ENCODE peak calls at places on chromosomes 13 and 19, in eight cellular contexts. One of them, this sample, is unnamed.

GRCh38 chr19:51163257-51163656 is 21.2 kb downstream of the SIGLEC7 start:
- DNase-seq in iris pigment epithelial cell: no peak
- DNase-seq in fibroblast of lung: no peak
- DNase-seq in activated CD4-positive, alpha-beta T cell treated with anti-CD3 and anti-CD28 coated beads, Interleukin-2, amount 10 ng/mL, durations not matched to agents 7 days and 5 days: no peak
- DNase-seq in HT-29: no peak
- DNase-seq in RPMI7951: no peak
- DNase-seq in NCI-H524 treated with DMSO at 0.1 percent for 48 hours: no peak
- DNase-seq in stimulated activated naive B cell treated with anti-CD40 and anti-IgM and Interleukin-4, amounts not matched to agents 10 μg/mL and 1 μg/mL and 100 μg/mL, for 72 hours: no peak
- DNase-seq in this sample: no peak

GRCh38 chr19:45446295-45446694 is 21.5 kb upstream of the FOSB start:
- DNase-seq in stimulated activated naive B cell treated with anti-CD40 and anti-IgM and Interleukin-4, amounts not matched to agents 10 μg/mL and 1 μg/mL and 100 μg/mL, for 72 hours: no peak
- DNase-seq in NCI-H524 treated with DMSO at 0.1 percent for 48 hours: no peak
- DNase-seq in HT-29: peak
- DNase-seq in RPMI7951: peak
- DNase-seq in activated CD4-positive, alpha-beta T cell treated with anti-CD3 and anti-CD28 coated beads, Interleukin-2, amount 10 ng/mL, durations not matched to agents 7 days and 5 days: peak
- DNase-seq in fibroblast of lung: peak
- DNase-seq in iris pigment epithelial cell: no peak
- DNase-seq in this sample: peak

GRCh38 chr13:28316841-28317240 is 178.1 kb downstream of the FLT1 start:
- DNase-seq in stimulated activated naive B cell treated with anti-CD40 and anti-IgM and Interleukin-4, amounts not matched to agents 10 μg/mL and 1 μg/mL and 100 μg/mL, for 72 hours: peak
- DNase-seq in activated CD4-positive, alpha-beta T cell treated with anti-CD3 and anti-CD28 coated beads, Interleukin-2, amount 10 ng/mL, durations not matched to agents 7 days and 5 days: no peak
- DNase-seq in RPMI7951: no peak
- DNase-seq in iris pigment epithelial cell: no peak
- DNase-seq in fibroblast of lung: no peak
- DNase-seq in NCI-H524 treated with DMSO at 0.1 percent for 48 hours: no peak
- DNase-seq in HT-29: no peak
- DNase-seq in this sample: no peak

GRCh38 chr19:3932931-3933810 is at the start of gene NMRK2:
- DNase-seq in NCI-H524 treated with DMSO at 0.1 percent for 48 hours: no peak
- DNase-seq in RPMI7951: no peak
- DNase-seq in HT-29: no peak
- DNase-seq in fibroblast of lung: no peak
- DNase-seq in activated CD4-positive, alpha-beta T cell treated with anti-CD3 and anti-CD28 coated beads, Interleukin-2, amount 10 ng/mL, durations not matched to agents 7 days and 5 days: no peak
- DNase-seq in stimulated activated naive B cell treated with anti-CD40 and anti-IgM and Interleukin-4, amounts not matched to agents 10 μg/mL and 1 μg/mL and 100 μg/mL, for 72 hours: no peak
- DNase-seq in iris pigment epithelial cell: no peak
- DNase-seq in this sample: no peak

GRCh38 chr13:113004126-113004525 is 35.1 kb downstream of the MCF2L start:
- DNase-seq in RPMI7951: no peak
- DNase-seq in fibroblast of lung: no peak
- DNase-seq in HT-29: no peak
- DNase-seq in stimulated activated naive B cell treated with anti-CD40 and anti-IgM and Interleukin-4, amounts not matched to agents 10 μg/mL and 1 μg/mL and 100 μg/mL, for 72 hours: no peak
- DNase-seq in iris pigment epithelial cell: no peak
- DNase-seq in activated CD4-positive, alpha-beta T cell treated with anti-CD3 and anti-CD28 coated beads, Interleukin-2, amount 10 ng/mL, durations not matched to agents 7 days and 5 days: no peak
- DNase-seq in NCI-H524 treated with DMSO at 0.1 percent for 48 hours: no peak
- DNase-seq in this sample: no peak

GRCh38 chr19:13460045-13460444 is 46.2 kb downstream of the CACNA1A start:
- DNase-seq in RPMI7951: no peak
- DNase-seq in stimulated activated naive B cell treated with anti-CD40 and anti-IgM and Interleukin-4, amounts not matched to agents 10 μg/mL and 1 μg/mL and 100 μg/mL, for 72 hours: no peak
- DNase-seq in HT-29: no peak
- DNase-seq in fibroblast of lung: no peak
- DNase-seq in iris pigment epithelial cell: no peak
- DNase-seq in NCI-H524 treated with DMSO at 0.1 percent for 48 hours: no peak
- DNase-seq in activated CD4-positive, alpha-beta T cell treated with anti-CD3 and anti-CD28 coated beads, Interleukin-2, amount 10 ng/mL, durations not matched to agents 7 days and 5 days: no peak
- DNase-seq in this sample: no peak

GRCh38 chr13:97223711-97224461 is 1.8 kb downstream of the MBNL2 start:
- DNase-seq in HT-29: peak
- DNase-seq in NCI-H524 treated with DMSO at 0.1 percent for 48 hours: peak
- DNase-seq in fibroblast of lung: peak
- DNase-seq in RPMI7951: peak
- DNase-seq in stimulated activated naive B cell treated with anti-CD40 and anti-IgM and Interleukin-4, amounts not matched to agents 10 μg/mL and 1 μg/mL and 100 μg/mL, for 72 hours: peak
- DNase-seq in iris pigment epithelial cell: peak
- DNase-seq in activated CD4-positive, alpha-beta T cell treated with anti-CD3 and anti-CD28 coated beads, Interleukin-2, amount 10 ng/mL, durations not matched to agents 7 days and 5 days: no peak
- DNase-seq in this sample: peak

GRCh38 chr13:30618186-30618937 is 642 bp downstream of the USPL1 start:
- DNase-seq in RPMI7951: no peak
- DNase-seq in activated CD4-positive, alpha-beta T cell treated with anti-CD3 and anti-CD28 coated beads, Interleukin-2, amount 10 ng/mL, durations not matched to agents 7 days and 5 days: peak
- DNase-seq in HT-29: peak
- DNase-seq in stimulated activated naive B cell treated with anti-CD40 and anti-IgM and Interleukin-4, amounts not matched to agents 10 μg/mL and 1 μg/mL and 100 μg/mL, for 72 hours: peak
- DNase-seq in NCI-H524 treated with DMSO at 0.1 percent for 48 hours: peak
- DNase-seq in iris pigment epithelial cell: no peak
- DNase-seq in fibroblast of lung: no peak
- DNase-seq in this sample: peak

GRCh38 chr19:48558018-48558684 is 6.2 kb downstream of the SULT2B1 start:
- DNase-seq in iris pigment epithelial cell: peak
- DNase-seq in NCI-H524 treated with DMSO at 0.1 percent for 48 hours: no peak
- DNase-seq in HT-29: peak
- DNase-seq in stimulated activated naive B cell treated with anti-CD40 and anti-IgM and Interleukin-4, amounts not matched to agents 10 μg/mL and 1 μg/mL and 100 μg/mL, for 72 hours: no peak
- DNase-seq in activated CD4-positive, alpha-beta T cell treated with anti-CD3 and anti-CD28 coated beads, Interleukin-2, amount 10 ng/mL, durations not matched to agents 7 days and 5 days: no peak
- DNase-seq in fibroblast of lung: peak
- DNase-seq in RPMI7951: peak
- DNase-seq in this sample: peak

GRCh38 chr19:5143471-5144411 is 174.8 kb downstream of the KDM4B start:
- DNase-seq in iris pigment epithelial cell: no peak
- DNase-seq in RPMI7951: no peak
- DNase-seq in activated CD4-positive, alpha-beta T cell treated with anti-CD3 and anti-CD28 coated beads, Interleukin-2, amount 10 ng/mL, durations not matched to agents 7 days and 5 days: no peak
- DNase-seq in HT-29: no peak
- DNase-seq in NCI-H524 treated with DMSO at 0.1 percent for 48 hours: no peak
- DNase-seq in stimulated activated naive B cell treated with anti-CD40 and anti-IgM and Interleukin-4, amounts not matched to agents 10 μg/mL and 1 μg/mL and 100 μg/mL, for 72 hours: peak
- DNase-seq in fibroblast of lung: no peak
- DNase-seq in this sample: no peak

GRCh38 chr19:17406039-17406886 is 833 bp upstream of the BST2 start:
- DNase-seq in HT-29: no peak
- DNase-seq in NCI-H524 treated with DMSO at 0.1 percent for 48 hours: no peak
- DNase-seq in iris pigment epithelial cell: peak
- DNase-seq in stimulated activated naive B cell treated with anti-CD40 and anti-IgM and Interleukin-4, amounts not matched to agents 10 μg/mL and 1 μg/mL and 100 μg/mL, for 72 hours: no peak
- DNase-seq in RPMI7951: peak
- DNase-seq in activated CD4-positive, alpha-beta T cell treated with anti-CD3 and anti-CD28 coated beads, Interleukin-2, amount 10 ng/mL, durations not matched to agents 7 days and 5 days: peak
- DNase-seq in fibroblast of lung: no peak
- DNase-seq in this sample: peak

GRCh38 chr19:37227996-37228395 is 10.0 kb downstream of the ZNF383 start:
- DNase-seq in HT-29: peak
- DNase-seq in fibroblast of lung: no peak
- DNase-seq in stimulated activated naive B cell treated with anti-CD40 and anti-IgM and Interleukin-4, amounts not matched to agents 10 μg/mL and 1 μg/mL and 100 μg/mL, for 72 hours: no peak
- DNase-seq in RPMI7951: no peak
- DNase-seq in NCI-H524 treated with DMSO at 0.1 percent for 48 hours: no peak
- DNase-seq in iris pigment epithelial cell: no peak
- DNase-seq in activated CD4-positive, alpha-beta T cell treated with anti-CD3 and anti-CD28 coated beads, Interleukin-2, amount 10 ng/mL, durations not matched to agents 7 days and 5 days: peak
- DNase-seq in this sample: no peak

GRCh38 chr13:44013666-44014291 is 134.1 kb downstream of the LACC1 start:
- DNase-seq in RPMI7951: peak
- DNase-seq in HT-29: no peak
- DNase-seq in iris pigment epithelial cell: peak
- DNase-seq in fibroblast of lung: peak
- DNase-seq in activated CD4-positive, alpha-beta T cell treated with anti-CD3 and anti-CD28 coated beads, Interleukin-2, amount 10 ng/mL, durations not matched to agents 7 days and 5 days: no peak
- DNase-seq in stimulated activated naive B cell treated with anti-CD40 and anti-IgM and Interleukin-4, amounts not matched to agents 10 μg/mL and 1 μg/mL and 100 μg/mL, for 72 hours: no peak
- DNase-seq in NCI-H524 treated with DMSO at 0.1 percent for 48 hours: no peak
- DNase-seq in this sample: peak

GRCh38 chr13:43271152-43271551 is 247.8 kb downstream of the DNAJC15 start:
- DNase-seq in NCI-H524 treated with DMSO at 0.1 percent for 48 hours: no peak
- DNase-seq in RPMI7951: no peak
- DNase-seq in HT-29: no peak
- DNase-seq in activated CD4-positive, alpha-beta T cell treated with anti-CD3 and anti-CD28 coated beads, Interleukin-2, amount 10 ng/mL, durations not matched to agents 7 days and 5 days: no peak
- DNase-seq in stimulated activated naive B cell treated with anti-CD40 and anti-IgM and Interleukin-4, amounts not matched to agents 10 μg/mL and 1 μg/mL and 100 μg/mL, for 72 hours: no peak
- DNase-seq in fibroblast of lung: no peak
- DNase-seq in iris pigment epithelial cell: no peak
- DNase-seq in this sample: no peak

GRCh38 chr19:54473071-54473941 is at the start of gene CDC42EP5:
- DNase-seq in fibroblast of lung: peak
- DNase-seq in stimulated activated naive B cell treated with anti-CD40 and anti-IgM and Interleukin-4, amounts not matched to agents 10 μg/mL and 1 μg/mL and 100 μg/mL, for 72 hours: no peak
- DNase-seq in NCI-H524 treated with DMSO at 0.1 percent for 48 hours: no peak
- DNase-seq in iris pigment epithelial cell: peak
- DNase-seq in RPMI7951: peak
- DNase-seq in HT-29: no peak
- DNase-seq in activated CD4-positive, alpha-beta T cell treated with anti-CD3 and anti-CD28 coated beads, Interleukin-2, amount 10 ng/mL, durations not matched to agents 7 days and 5 days: no peak
- DNase-seq in this sample: peak

GRCh38 chr19:2613507-2614295 is 88.8 kb downstream of the GNG7 start:
- DNase-seq in RPMI7951: no peak
- DNase-seq in NCI-H524 treated with DMSO at 0.1 percent for 48 hours: no peak
- DNase-seq in iris pigment epithelial cell: no peak
- DNase-seq in activated CD4-positive, alpha-beta T cell treated with anti-CD3 and anti-CD28 coated beads, Interleukin-2, amount 10 ng/mL, durations not matched to agents 7 days and 5 days: peak
- DNase-seq in HT-29: no peak
- DNase-seq in fibroblast of lung: peak
- DNase-seq in stimulated activated naive B cell treated with anti-CD40 and anti-IgM and Interleukin-4, amounts not matched to agents 10 μg/mL and 1 μg/mL and 100 μg/mL, for 72 hours: peak
- DNase-seq in this sample: no peak

GRCh38 chr19:11659612-11660011 is 62.3 kb downstream of the ZNF627 start:
- DNase-seq in RPMI7951: peak
- DNase-seq in activated CD4-positive, alpha-beta T cell treated with anti-CD3 and anti-CD28 coated beads, Interleukin-2, amount 10 ng/mL, durations not matched to agents 7 days and 5 days: no peak
- DNase-seq in stimulated activated naive B cell treated with anti-CD40 and anti-IgM and Interleukin-4, amounts not matched to agents 10 μg/mL and 1 μg/mL and 100 μg/mL, for 72 hours: no peak
- DNase-seq in fibroblast of lung: no peak
- DNase-seq in iris pigment epithelial cell: peak
- DNase-seq in HT-29: peak
- DNase-seq in NCI-H524 treated with DMSO at 0.1 percent for 48 hours: no peak
- DNase-seq in this sample: no peak

GRCh38 chr19:23817519-23817918 is 58.8 kb upstream of the ZNF681 start:
- DNase-seq in RPMI7951: peak
- DNase-seq in activated CD4-positive, alpha-beta T cell treated with anti-CD3 and anti-CD28 coated beads, Interleukin-2, amount 10 ng/mL, durations not matched to agents 7 days and 5 days: peak
- DNase-seq in fibroblast of lung: peak
- DNase-seq in stimulated activated naive B cell treated with anti-CD40 and anti-IgM and Interleukin-4, amounts not matched to agents 10 μg/mL and 1 μg/mL and 100 μg/mL, for 72 hours: peak
- DNase-seq in iris pigment epithelial cell: peak
- DNase-seq in NCI-H524 treated with DMSO at 0.1 percent for 48 hours: no peak
- DNase-seq in HT-29: peak
- DNase-seq in this sample: peak

GRCh38 chr13:52361225-52361624 is 44.7 kb downstream of the THSD1 start:
- DNase-seq in stimulated activated naive B cell treated with anti-CD40 and anti-IgM and Interleukin-4, amounts not matched to agents 10 μg/mL and 1 μg/mL and 100 μg/mL, for 72 hours: no peak
- DNase-seq in iris pigment epithelial cell: no peak
- DNase-seq in activated CD4-positive, alpha-beta T cell treated with anti-CD3 and anti-CD28 coated beads, Interleukin-2, amount 10 ng/mL, durations not matched to agents 7 days and 5 days: no peak
- DNase-seq in NCI-H524 treated with DMSO at 0.1 percent for 48 hours: no peak
- DNase-seq in HT-29: no peak
- DNase-seq in RPMI7951: no peak
- DNase-seq in fibroblast of lung: no peak
- DNase-seq in this sample: peak

GRCh38 chr19:35066691-35067563 is 25.4 kb downstream of the HPN start:
- DNase-seq in NCI-H524 treated with DMSO at 0.1 percent for 48 hours: peak
- DNase-seq in stimulated activated naive B cell treated with anti-CD40 and anti-IgM and Interleukin-4, amounts not matched to agents 10 μg/mL and 1 μg/mL and 100 μg/mL, for 72 hours: peak
- DNase-seq in RPMI7951: peak
- DNase-seq in iris pigment epithelial cell: peak
- DNase-seq in HT-29: peak
- DNase-seq in fibroblast of lung: peak
- DNase-seq in activated CD4-positive, alpha-beta T cell treated with anti-CD3 and anti-CD28 coated beads, Interleukin-2, amount 10 ng/mL, durations not matched to agents 7 days and 5 days: peak
- DNase-seq in this sample: peak

GRCh38 chr13:23159205-23159586 is 21.6 kb upstream of the SGCG start:
- DNase-seq in iris pigment epithelial cell: peak
- DNase-seq in fibroblast of lung: peak
- DNase-seq in HT-29: no peak
- DNase-seq in NCI-H524 treated with DMSO at 0.1 percent for 48 hours: no peak
- DNase-seq in stimulated activated naive B cell treated with anti-CD40 and anti-IgM and Interleukin-4, amounts not matched to agents 10 μg/mL and 1 μg/mL and 100 μg/mL, for 72 hours: no peak
- DNase-seq in RPMI7951: peak
- DNase-seq in activated CD4-positive, alpha-beta T cell treated with anti-CD3 and anti-CD28 coated beads, Interleukin-2, amount 10 ng/mL, durations not matched to agents 7 days and 5 days: peak
- DNase-seq in this sample: no peak

GRCh38 chr19:3358919-3359849 is 7.2 kb upstream of the NFIC start:
- DNase-seq in activated CD4-positive, alpha-beta T cell treated with anti-CD3 and anti-CD28 coated beads, Interleukin-2, amount 10 ng/mL, durations not matched to agents 7 days and 5 days: peak
- DNase-seq in stimulated activated naive B cell treated with anti-CD40 and anti-IgM and Interleukin-4, amounts not matched to agents 10 μg/mL and 1 μg/mL and 100 μg/mL, for 72 hours: peak
- DNase-seq in NCI-H524 treated with DMSO at 0.1 percent for 48 hours: no peak
- DNase-seq in fibroblast of lung: peak
- DNase-seq in HT-29: no peak
- DNase-seq in RPMI7951: peak
- DNase-seq in iris pigment epithelial cell: peak
- DNase-seq in this sample: no peak

GRCh38 chr19:8146877-8147575 is 2.4 kb downstream of the FBN3 start:
- DNase-seq in iris pigment epithelial cell: no peak
- DNase-seq in stimulated activated naive B cell treated with anti-CD40 and anti-IgM and Interleukin-4, amounts not matched to agents 10 μg/mL and 1 μg/mL and 100 μg/mL, for 72 hours: no peak
- DNase-seq in HT-29: no peak
- DNase-seq in RPMI7951: no peak
- DNase-seq in NCI-H524 treated with DMSO at 0.1 percent for 48 hours: no peak
- DNase-seq in activated CD4-positive, alpha-beta T cell treated with anti-CD3 and anti-CD28 coated beads, Interleukin-2, amount 10 ng/mL, durations not matched to agents 7 days and 5 days: no peak
- DNase-seq in fibroblast of lung: no peak
- DNase-seq in this sample: no peak

GRCh38 chr13:31742102-31742695 is 2.9 kb downstream of the RXFP2 start:
- DNase-seq in NCI-H524 treated with DMSO at 0.1 percent for 48 hours: peak
- DNase-seq in HT-29: peak
- DNase-seq in iris pigment epithelial cell: peak
- DNase-seq in RPMI7951: peak
- DNase-seq in stimulated activated naive B cell treated with anti-CD40 and anti-IgM and Interleukin-4, amounts not matched to agents 10 μg/mL and 1 μg/mL and 100 μg/mL, for 72 hours: peak
- DNase-seq in fibroblast of lung: peak
- DNase-seq in activated CD4-positive, alpha-beta T cell treated with anti-CD3 and anti-CD28 coated beads, Interleukin-2, amount 10 ng/mL, durations not matched to agents 7 days and 5 days: peak
- DNase-seq in this sample: peak

GRCh38 chr13:79936368-79937136 is 404.4 kb downstream of the SPRY2 start:
- DNase-seq in stimulated activated naive B cell treated with anti-CD40 and anti-IgM and Interleukin-4, amounts not matched to agents 10 μg/mL and 1 μg/mL and 100 μg/mL, for 72 hours: no peak
- DNase-seq in NCI-H524 treated with DMSO at 0.1 percent for 48 hours: no peak
- DNase-seq in fibroblast of lung: peak
- DNase-seq in HT-29: no peak
- DNase-seq in iris pigment epithelial cell: peak
- DNase-seq in RPMI7951: peak
- DNase-seq in activated CD4-positive, alpha-beta T cell treated with anti-CD3 and anti-CD28 coated beads, Interleukin-2, amount 10 ng/mL, durations not matched to agents 7 days and 5 days: no peak
- DNase-seq in this sample: peak